ENCODE peak calls at places on chromosomes 13 and 19, in six cellular contexts. B, Q, V, T, I and O are unnamed samples.
A peak's percentile ranks its signal among the peaks of the same experiment; 100 is the strongest.

GRCh38 chr13:53126803-53127202 is 98.2 kb downstream of the OLFM4 start:
- DNase-seq in T (no peak), I (no peak), Q (peak; percentile 65), B (no peak), V (no peak), O (no peak)

GRCh38 chr19:31676271-31677004 is 327.2 kb upstream of the TSHZ3 start:
- DNase-seq in T (no peak), I (no peak), Q (no peak), V (peak; percentile 49), B (peak; percentile 33), O (no peak)

GRCh38 chr13:58955546-58956385 is 1208.0 kb downstream of the DIAPH3 start:
- DNase-seq in T (peak; percentile 75), Q (no peak), B (no peak), I (no peak), V (no peak), O (no peak)

GRCh38 chr19:14053032-14053431 is 8.8 kb downstream of the PALM3 start:
- DNase-seq in B (peak; percentile 9), Q (no peak), T (no peak), V (no peak), I (no peak), O (no peak)

GRCh38 chr19:1854032-1854541 is 5.8 kb upstream of the REXO1 start:
- DNase-seq in I (no peak), V (no peak), Q (no peak), T (no peak), B (no peak), O (no peak)

GRCh38 chr13:45178349-45179142 is 22.3 kb downstream of the KCTD4 start:
- DNase-seq in Q (peak; percentile 93), B (peak; percentile 5), I (peak; percentile 53), V (no peak), T (no peak), O (peak; percentile 37)

GRCh38 chr13:102944821-102945220 is 99.0 kb downstream of the ERCC5 start:
- DNase-seq in B (no peak), T (no peak), V (no peak), Q (no peak), I (no peak), O (no peak)

GRCh38 chr19:11560404-11560988 is 1.5 kb upstream of the ELOF1 start:
- DNase-seq in I (peak; percentile 80), V (no peak), Q (peak; percentile 84), T (peak; percentile 83), B (peak; percentile 86), O (peak; percentile 70)

GRCh38 chr13:70339738-70340137 is 231.5 kb upstream of the KLHL1 start:
- DNase-seq in I (peak; percentile 21), T (no peak), Q (no peak), V (no peak), B (no peak), O (peak; percentile 50)

GRCh38 chr19:3335431-3336350 is 30.7 kb upstream of the NFIC start:
- DNase-seq in I (no peak), T (no peak), B (no peak), Q (peak; percentile 57), V (no peak), O (no peak)

GRCh38 chr19:43667524-43668405 is 2.2 kb downstream of the PLAUR start:
- DNase-seq in B (peak; percentile 59), V (no peak), T (no peak), I (no peak), Q (peak; percentile 20), O (no peak)

GRCh38 chr19:15015946-15016542 is 33.2 kb upstream of the CASP14 start:
- DNase-seq in B (peak; percentile 61), I (peak; percentile 14), T (no peak), Q (no peak), V (no peak), O (peak; percentile 31)

GRCh38 chr19:49689133-49690072 is at the start of gene ADM5:
- DNase-seq in B (no peak), I (no peak), T (no peak), Q (no peak), V (no peak), O (no peak)

GRCh38 chr13:101155920-101156319 is 260.4 kb downstream of the NALCN start:
- DNase-seq in T (no peak), V (peak; percentile 2), Q (no peak), I (no peak), B (no peak), O (no peak)

GRCh38 chr13:46377554-46377953 is 9.5 kb downstream of the RUBCNL start:
- DNase-seq in Q (no peak), I (no peak), T (no peak), B (no peak), V (no peak), O (no peak)

GRCh38 chr13:109666656-109667448 is 119.5 kb downstream of the IRS2 start:
- DNase-seq in V (peak; percentile 10), B (no peak), T (no peak), I (no peak), Q (peak; percentile 16), O (no peak)

GRCh38 chr19:336067-336614 is 8.5 kb downstream of the MIER2 start:
- DNase-seq in T (no peak), V (no peak), I (no peak), B (no peak), Q (no peak), O (no peak)

GRCh38 chr13:23570931-23571330 is 719 bp downstream of the TNFRSF19 start:
- DNase-seq in V (no peak), I (peak; percentile 51), T (no peak), Q (peak; percentile 54), B (no peak), O (no peak)

GRCh38 chr19:14502334-14503092 is 6.6 kb upstream of the GIPC1 start:
- DNase-seq in Q (no peak), V (no peak), I (peak; percentile 70), B (no peak), T (no peak), O (no peak)

GRCh38 chr13:24505256-24505655 is 7.3 kb downstream of the PARP4 start:
- DNase-seq in V (no peak), T (no peak), B (peak; percentile 35), Q (no peak), I (no peak), O (no peak)

GRCh38 chr13:63435668-63436275 is 2020.1 kb upstream of the PCDH20 start:
- DNase-seq in V (no peak), T (no peak), I (no peak), B (no peak), Q (peak; percentile 100), O (no peak)

GRCh38 chr13:72839831-72840426 is 58.0 kb downstream of the PIBF1 start:
- DNase-seq in Q (peak; percentile 42), V (peak; percentile 31), B (peak; percentile 32), I (peak; percentile 56), T (peak; percentile 3), O (peak; percentile 86)

GRCh38 chr19:12946092-12946845 is 607 bp downstream of the RAD23A start:
- DNase-seq in B (peak; percentile 78), V (no peak), I (peak; percentile 71), Q (peak; percentile 80), T (no peak), O (peak; percentile 71)

GRCh38 chr13:110907951-110908898 is 6.6 kb downstream of the ANKRD10 start:
- DNase-seq in B (no peak), T (no peak), V (peak; percentile 28), I (peak; percentile 94), Q (peak; percentile 72), O (no peak)

GRCh38 chr19:38831142-38831605 is 420 bp downstream of the ECH1 start:
- DNase-seq in Q (peak; percentile 95), B (peak; percentile 53), V (peak; percentile 73), I (peak; percentile 87), T (no peak), O (peak; percentile 50)

GRCh38 chr19:38830039-38830733 is 1.4 kb downstream of the ECH1 start:
- DNase-seq in B (no peak), Q (peak; percentile 65), I (no peak), T (no peak), V (no peak), O (no peak)

GRCh38 chr19:38826856-38827551 is 4.6 kb downstream of the ECH1 start:
- DNase-seq in Q (no peak), T (no peak), I (no peak), V (no peak), B (no peak), O (no peak)
- TF ChIP-seq BHLHE40 in Q (no peak), T (no peak), I (no peak), V (no peak), B (no peak), O (no peak)

GRCh38 chr13:113365551-113365971 is 1.6 kb upstream of the GRTP1 start:
- DNase-seq in V (no peak), B (no peak), Q (no peak), I (no peak), T (no peak), O (no peak)

GRCh38 chr13:113367020-113367560 is 3.2 kb upstream of the GRTP1 start:
- DNase-seq in B (no peak), I (no peak), Q (no peak), V (no peak), T (no peak), O (no peak)

GRCh38 chr13:113364933-113365371 is 1.0 kb upstream of the GRTP1 start:
- DNase-seq in Q (no peak), B (no peak), T (no peak), I (no peak), V (no peak), O (no peak)

GRCh38 chr13:113366031-113366588 is 2.2 kb upstream of the GRTP1 start:
- DNase-seq in I (no peak), V (no peak), Q (peak; percentile 18), B (peak; percentile 25), T (no peak), O (no peak)

GRCh38 chr13:113364371-113364932 is 522 bp upstream of the GRTP1 start:
- DNase-seq in B (no peak), T (no peak), Q (no peak), I (no peak), V (peak; percentile 17), O (no peak)
- TF ChIP-seq BHLHE40 in B (no peak), T (no peak), Q (no peak), I (no peak), V (no peak), O (no peak)

GRCh38 chr13:84985860-84986259 is 813.4 kb downstream of the SLITRK6 start:
- DNase-seq in B (no peak), I (no peak), Q (no peak), V (no peak), T (no peak), O (peak; percentile 19)
- TF ChIP-seq BHLHE40 in B (no peak), I (no peak), Q (no peak), V (no peak), T (no peak), O (no peak)

DNA sequence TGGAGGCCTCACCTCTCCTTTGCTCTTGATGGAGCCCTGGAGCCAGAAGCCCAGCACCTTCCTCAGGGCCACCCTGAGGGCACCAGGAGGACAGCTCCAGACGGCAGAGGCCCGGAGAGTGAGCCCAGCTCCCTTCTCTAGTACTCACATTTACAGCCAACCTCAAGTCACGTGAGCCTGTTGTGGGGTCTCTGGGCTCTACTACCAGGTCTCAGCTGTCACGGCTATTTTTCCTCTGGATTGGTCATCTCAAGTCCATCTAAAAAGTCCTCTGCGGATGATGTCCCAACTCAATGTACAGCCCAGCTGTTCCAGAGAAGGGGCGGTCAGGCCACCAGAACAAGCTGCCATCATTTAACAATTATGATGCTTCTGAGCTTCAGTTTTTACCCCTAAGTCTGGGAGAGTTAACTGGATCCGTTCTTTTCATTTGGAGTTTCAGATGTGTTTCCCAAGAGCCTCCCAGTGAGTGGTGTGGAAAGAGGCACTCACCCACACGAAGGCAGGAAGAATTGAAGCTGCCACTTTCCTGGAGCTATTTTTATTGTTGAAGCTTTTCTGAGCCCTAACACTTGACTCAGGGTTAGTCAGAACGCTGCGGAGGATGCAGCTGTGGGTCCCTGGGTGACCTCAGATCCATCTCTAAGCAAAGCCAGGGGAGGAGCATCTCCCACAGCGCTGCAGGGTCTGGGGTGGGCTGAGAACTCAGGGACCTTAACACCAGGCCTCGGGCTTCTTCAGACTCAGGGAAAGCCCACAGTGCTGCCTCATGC is 143.5 kb upstream of the UBL3 start:
- DNase-seq in I (no peak), V (no peak), T (no peak), Q (peak; percentile 90), B (no peak), O (no peak)
- TF ChIP-seq BHLHE40 in I (no peak), V (no peak), T (no peak), Q (no peak), B (no peak), O (no peak)